ENCODE peak calls at places on chromosomes 11 and 22, in ten cellular contexts. One of them, this sample, is unnamed.

GRCh38 chr22:46738961-46739870 is 1.2 kb upstream of the CERK start:
- DNase-seq in mammary epithelial cell: no peak
- DNase-seq in PC-9: peak; percentile 58
- DNase-seq in ovary: peak; percentile 29
- DNase-seq in AG04450: no peak
- DNase-seq in left ventricle myocardium inferior: no peak
- DNase-seq in cardiac muscle cell: peak; percentile 51
- DNase-seq in heart left ventricle: peak; percentile 74
- DNase-seq in HL-60: peak; percentile 63
- DNase-seq in tibial artery: peak; percentile 77
- DNase-seq in this sample: no peak

GRCh38 chr11:76216536-76217326 is 10.4 kb upstream of the WNT11 start:
- DNase-seq in mammary epithelial cell: no peak
- DNase-seq in PC-9: no peak
- DNase-seq in ovary: no peak
- DNase-seq in AG04450: no peak
- DNase-seq in left ventricle myocardium inferior: peak; percentile 10
- DNase-seq in cardiac muscle cell: no peak
- DNase-seq in heart left ventricle: no peak
- DNase-seq in HL-60: no peak
- DNase-seq in tibial artery: no peak
- DNase-seq in this sample: no peak

GRCh38 chr11:56817661-56818060 is 69.2 kb upstream of the OR9G4 start:
- DNase-seq in mammary epithelial cell: peak; percentile 41
- DNase-seq in PC-9: no peak
- DNase-seq in ovary: no peak
- DNase-seq in AG04450: no peak
- DNase-seq in left ventricle myocardium inferior: no peak
- DNase-seq in cardiac muscle cell: no peak
- DNase-seq in heart left ventricle: no peak
- DNase-seq in HL-60: no peak
- DNase-seq in tibial artery: no peak
- DNase-seq in this sample: no peak

GRCh38 chr11:65334696-65335295 is 1.1 kb downstream of the DPF2 start:
- DNase-seq in mammary epithelial cell: no peak
- DNase-seq in PC-9: no peak
- DNase-seq in ovary: no peak
- DNase-seq in AG04450: no peak
- DNase-seq in left ventricle myocardium inferior: no peak
- DNase-seq in cardiac muscle cell: no peak
- DNase-seq in heart left ventricle: no peak
- DNase-seq in HL-60: no peak
- DNase-seq in tibial artery: no peak
- DNase-seq in this sample: no peak

GRCh38 chr11:120102050-120102861 is 35.7 kb downstream of the TRIM29 start:
- DNase-seq in mammary epithelial cell: no peak
- DNase-seq in PC-9: no peak
- DNase-seq in ovary: no peak
- DNase-seq in AG04450: no peak
- DNase-seq in left ventricle myocardium inferior: no peak
- DNase-seq in cardiac muscle cell: no peak
- DNase-seq in heart left ventricle: peak; percentile 21
- DNase-seq in HL-60: no peak
- DNase-seq in tibial artery: no peak
- DNase-seq in this sample: no peak

GRCh38 chr11:62108017-62108750 is 15.6 kb upstream of the INCENP start:
- DNase-seq in mammary epithelial cell: peak; percentile 42
- DNase-seq in PC-9: peak; percentile 44
- DNase-seq in ovary: no peak
- DNase-seq in AG04450: no peak
- DNase-seq in left ventricle myocardium inferior: no peak
- DNase-seq in cardiac muscle cell: peak; percentile 82
- DNase-seq in heart left ventricle: no peak
- DNase-seq in HL-60: no peak
- DNase-seq in tibial artery: no peak
- DNase-seq in this sample: no peak

GRCh38 chr11:96127596-96127959 is 203.7 kb upstream of the MTMR2 start:
- DNase-seq in mammary epithelial cell: no peak
- DNase-seq in PC-9: no peak
- DNase-seq in ovary: no peak
- DNase-seq in AG04450: no peak
- DNase-seq in left ventricle myocardium inferior: no peak
- DNase-seq in cardiac muscle cell: no peak
- DNase-seq in heart left ventricle: no peak
- DNase-seq in HL-60: no peak
- DNase-seq in tibial artery: no peak
- DNase-seq in this sample: no peak

GRCh38 chr11:63670738-63671321 is 346 bp downstream of the ATL3 start:
- DNase-seq in mammary epithelial cell: peak; percentile 44
- DNase-seq in PC-9: peak; percentile 59
- DNase-seq in ovary: peak; percentile 56
- DNase-seq in AG04450: no peak
- DNase-seq in left ventricle myocardium inferior: peak; percentile 59
- DNase-seq in cardiac muscle cell: peak; percentile 57
- DNase-seq in heart left ventricle: peak; percentile 65
- DNase-seq in HL-60: no peak
- DNase-seq in tibial artery: peak; percentile 81
- DNase-seq in this sample: peak; percentile 73

GRCh38 chr11:43789700-43790443 is 90.8 kb upstream of the ALKBH3 start:
- DNase-seq in mammary epithelial cell: peak; percentile 74
- DNase-seq in PC-9: peak; percentile 3
- DNase-seq in ovary: no peak
- DNase-seq in AG04450: no peak
- DNase-seq in left ventricle myocardium inferior: no peak
- DNase-seq in cardiac muscle cell: peak; percentile 52
- DNase-seq in heart left ventricle: no peak
- DNase-seq in HL-60: no peak
- DNase-seq in tibial artery: no peak
- DNase-seq in this sample: no peak

GRCh38 chr11:111557425-111558111 is 17.0 kb downstream of the LAYN start:
- DNase-seq in mammary epithelial cell: peak; percentile 89
- DNase-seq in PC-9: peak; percentile 43
- DNase-seq in ovary: no peak
- DNase-seq in AG04450: peak; percentile 95
- DNase-seq in left ventricle myocardium inferior: no peak
- DNase-seq in cardiac muscle cell: peak; percentile 61
- DNase-seq in heart left ventricle: no peak
- DNase-seq in HL-60: no peak
- DNase-seq in tibial artery: no peak
- DNase-seq in this sample: no peak

GRCh38 chr11:116930177-116930576 is 92.8 kb upstream of the APOA1 start:
- DNase-seq in mammary epithelial cell: peak; percentile 33
- DNase-seq in PC-9: no peak
- DNase-seq in ovary: no peak
- DNase-seq in AG04450: no peak
- DNase-seq in left ventricle myocardium inferior: no peak
- DNase-seq in cardiac muscle cell: peak; percentile 72
- DNase-seq in heart left ventricle: no peak
- DNase-seq in HL-60: no peak
- DNase-seq in tibial artery: no peak
- DNase-seq in this sample: no peak

GRCh38 chr22:32636884-32637283 is 162.3 kb downstream of the FBXO7 start:
- DNase-seq in mammary epithelial cell: peak; percentile 61
- DNase-seq in PC-9: no peak
- DNase-seq in ovary: no peak
- DNase-seq in AG04450: no peak
- DNase-seq in left ventricle myocardium inferior: no peak
- DNase-seq in cardiac muscle cell: no peak
- DNase-seq in heart left ventricle: no peak
- DNase-seq in HL-60: no peak
- DNase-seq in tibial artery: no peak
- DNase-seq in this sample: no peak

GRCh38 chr11:33323421-33323820 is 66.2 kb downstream of the HIPK3 start:
- DNase-seq in mammary epithelial cell: no peak
- DNase-seq in PC-9: no peak
- DNase-seq in ovary: no peak
- DNase-seq in AG04450: no peak
- DNase-seq in left ventricle myocardium inferior: no peak
- DNase-seq in cardiac muscle cell: no peak
- DNase-seq in heart left ventricle: no peak
- DNase-seq in HL-60: no peak
- DNase-seq in tibial artery: no peak
- DNase-seq in this sample: no peak

GRCh38 chr11:96905084-96905641 is 515.4 kb downstream of the JRKL start:
- DNase-seq in mammary epithelial cell: no peak
- DNase-seq in PC-9: no peak
- DNase-seq in ovary: no peak
- DNase-seq in AG04450: no peak
- DNase-seq in left ventricle myocardium inferior: no peak
- DNase-seq in cardiac muscle cell: no peak
- DNase-seq in heart left ventricle: no peak
- DNase-seq in HL-60: no peak
- DNase-seq in tibial artery: no peak
- DNase-seq in this sample: no peak

DNA sequence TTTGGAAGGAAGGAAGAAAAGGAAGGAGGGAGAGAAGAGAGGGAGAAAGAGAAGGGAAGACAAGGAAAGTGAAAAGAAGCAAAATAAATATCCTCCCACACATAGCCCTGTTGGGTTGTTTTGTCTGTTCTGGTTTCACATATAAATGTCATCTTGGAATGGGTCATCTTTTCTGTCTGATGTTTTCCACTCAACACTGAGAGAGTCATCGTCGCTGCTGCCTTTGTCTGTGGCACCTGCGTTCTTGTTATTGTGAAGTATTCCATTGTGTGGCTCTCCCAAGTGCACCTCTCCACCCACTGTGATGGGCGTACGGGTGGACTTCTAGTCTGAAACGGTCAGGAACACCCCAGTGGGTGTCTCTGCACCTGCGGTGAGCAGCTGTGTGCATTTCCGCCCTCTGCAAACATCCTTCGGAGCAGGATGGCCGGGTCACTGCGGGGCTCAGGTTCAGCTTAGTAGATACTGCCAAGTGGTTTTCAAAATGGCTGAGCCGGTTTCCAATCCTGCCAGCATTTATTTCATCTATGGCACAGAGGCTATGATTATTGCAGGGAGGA is 34.5 kb upstream of the RTL6 start:
- DNase-seq in mammary epithelial cell: no peak
- DNase-seq in PC-9: no peak
- DNase-seq in ovary: no peak
- DNase-seq in AG04450: no peak
- DNase-seq in left ventricle myocardium inferior: no peak
- DNase-seq in cardiac muscle cell: no peak
- DNase-seq in heart left ventricle: no peak
- DNase-seq in HL-60: no peak
- DNase-seq in tibial artery: no peak
- DNase-seq in this sample: no peak
- H3K27me3 ChIP-seq in mammary epithelial cell: peaks cover 3% of the 10 kb centered on the region
- H3K27me3 ChIP-seq in PC-9: no peaks in the 10 kb centered on the region
- H3K27me3 ChIP-seq in ovary: no peaks in the 10 kb centered on the region
- H3K27me3 ChIP-seq in AG04450: peaks cover 3% of the 10 kb centered on the region
- H3K27me3 ChIP-seq in left ventricle myocardium inferior: peaks cover 2% of the 10 kb centered on the region
- H3K27me3 ChIP-seq in cardiac muscle cell: peaks cover 1% of the 10 kb centered on the region
- H3K27me3 ChIP-seq in heart left ventricle: no peaks in the 10 kb centered on the region
- H3K27me3 ChIP-seq in HL-60: no peaks in the 10 kb centered on the region
- H3K27me3 ChIP-seq in tibial artery: peaks cover 34% of the 10 kb centered on the region
- H3K27me3 ChIP-seq in this sample: no peaks in the 10 kb centered on the region

GRCh38 chr11:892106-892505 is 18.5 kb downstream of the CHID1 start:
- DNase-seq in mammary epithelial cell: no peak
- DNase-seq in PC-9: no peak
- DNase-seq in ovary: no peak
- DNase-seq in AG04450: no peak
- DNase-seq in left ventricle myocardium inferior: no peak
- DNase-seq in cardiac muscle cell: no peak
- DNase-seq in heart left ventricle: no peak
- DNase-seq in HL-60: no peak
- DNase-seq in tibial artery: no peak
- DNase-seq in this sample: no peak
- H3K4me3 ChIP-seq in mammary epithelial cell: no peak overlapping the region
- H3K4me3 ChIP-seq in PC-9: no peak overlapping the region
- H3K4me3 ChIP-seq in ovary: no peak overlapping the region
- H3K4me3 ChIP-seq in AG04450: no peak overlapping the region
- H3K4me3 ChIP-seq in left ventricle myocardium inferior: no peak overlapping the region
- H3K4me3 ChIP-seq in cardiac muscle cell: no peak overlapping the region
- H3K4me3 ChIP-seq in heart left ventricle: no peak overlapping the region
- H3K4me3 ChIP-seq in HL-60: no peak overlapping the region
- H3K4me3 ChIP-seq in tibial artery: no peak overlapping the region
- H3K4me3 ChIP-seq in this sample: no peak overlapping the region

DNA sequence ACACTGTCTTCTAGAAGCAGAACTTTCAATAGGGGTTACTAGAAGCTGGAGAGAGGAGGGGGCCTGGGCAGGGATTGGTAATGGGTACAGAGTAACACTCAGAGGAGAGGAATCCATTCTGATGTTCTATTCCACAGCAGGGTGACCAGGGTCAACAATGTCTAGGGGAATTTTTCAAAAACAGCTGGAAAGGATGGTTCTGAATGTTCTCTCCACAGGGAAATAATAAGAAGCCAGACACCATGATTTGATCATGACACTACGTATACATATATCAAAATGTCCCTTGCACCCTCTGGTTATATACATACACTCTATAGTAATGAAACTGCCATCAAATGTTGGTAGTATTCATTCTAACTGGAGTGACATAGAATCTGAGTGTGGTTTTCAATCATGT is 111.2 kb upstream of the TOP3B start:
- DNase-seq in mammary epithelial cell: no peak
- DNase-seq in PC-9: no peak
- DNase-seq in ovary: no peak
- DNase-seq in AG04450: no peak
- DNase-seq in left ventricle myocardium inferior: no peak
- DNase-seq in cardiac muscle cell: no peak
- DNase-seq in heart left ventricle: no peak
- DNase-seq in HL-60: no peak
- DNase-seq in tibial artery: no peak
- DNase-seq in this sample: no peak
- H3K27me3 ChIP-seq in mammary epithelial cell: no peaks in the 10 kb centered on the region
- H3K27me3 ChIP-seq in PC-9: peaks cover 41% of the 10 kb centered on the region
- H3K27me3 ChIP-seq in ovary: no peaks in the 10 kb centered on the region
- H3K27me3 ChIP-seq in AG04450: peaks cover 3% of the 10 kb centered on the region
- H3K27me3 ChIP-seq in left ventricle myocardium inferior: peaks cover 87% of the 10 kb centered on the region
- H3K27me3 ChIP-seq in cardiac muscle cell: peaks cover 100% of the 10 kb centered on the region
- H3K27me3 ChIP-seq in heart left ventricle: peaks cover 49% of the 10 kb centered on the region
- H3K27me3 ChIP-seq in HL-60: no peaks in the 10 kb centered on the region
- H3K27me3 ChIP-seq in tibial artery: peaks cover 21% of the 10 kb centered on the region
- H3K27me3 ChIP-seq in this sample: no peaks in the 10 kb centered on the region

DNA sequence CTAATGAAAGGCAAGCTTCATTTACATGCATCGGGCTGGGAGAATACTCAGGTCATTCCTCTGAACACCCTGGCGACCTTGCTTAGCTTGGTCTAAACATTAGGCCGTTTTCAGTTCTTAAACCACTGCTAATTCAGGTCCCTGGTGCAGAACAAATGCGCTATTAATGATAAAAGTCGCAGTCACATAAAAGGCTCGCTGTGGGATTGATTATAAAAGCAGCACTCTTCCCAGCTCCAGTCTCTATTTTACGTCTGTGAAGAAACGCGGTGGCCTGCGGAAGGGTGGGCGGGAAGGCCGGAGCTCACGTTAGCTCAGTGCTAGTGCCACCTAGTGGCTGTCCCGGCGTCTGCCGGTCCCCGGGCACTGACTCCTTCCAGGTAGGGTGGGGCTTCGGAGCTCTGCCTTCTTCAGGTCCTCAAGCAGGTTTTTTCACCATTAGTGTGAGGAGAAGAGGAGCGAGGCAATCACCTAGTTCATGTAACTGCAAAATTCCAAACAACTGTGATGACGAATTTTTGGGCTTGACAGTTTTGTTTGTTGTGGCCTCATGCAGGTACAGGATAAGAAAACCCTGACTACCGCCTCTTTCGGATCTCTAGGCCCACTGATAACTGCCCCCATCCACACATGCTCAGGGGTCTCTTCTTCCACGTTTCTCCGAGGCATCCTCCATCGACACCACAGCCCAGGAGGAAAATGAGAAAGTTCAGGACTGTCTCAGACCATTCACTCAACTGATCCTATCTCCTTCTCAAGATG is 66.5 kb upstream of the CLMP start:
- DNase-seq in mammary epithelial cell: peak; percentile 71
- DNase-seq in PC-9: peak; percentile 86
- DNase-seq in ovary: peak; percentile 70
- DNase-seq in AG04450: no peak
- DNase-seq in left ventricle myocardium inferior: peak; percentile 82
- DNase-seq in cardiac muscle cell: peak; percentile 81
- DNase-seq in heart left ventricle: peak; percentile 87
- DNase-seq in HL-60: peak; percentile 24
- DNase-seq in tibial artery: peak; percentile 81
- DNase-seq in this sample: peak; percentile 85
- H3K4me3 ChIP-seq in mammary epithelial cell: no peak overlapping the region
- H3K4me3 ChIP-seq in PC-9: peak overlapping the region; percentile 32
- H3K4me3 ChIP-seq in ovary: no peak overlapping the region
- H3K4me3 ChIP-seq in AG04450: peak overlapping the region; percentile 20
- H3K4me3 ChIP-seq in left ventricle myocardium inferior: peak overlapping the region; percentile 47
- H3K4me3 ChIP-seq in cardiac muscle cell: no peak overlapping the region
- H3K4me3 ChIP-seq in heart left ventricle: no peak overlapping the region
- H3K4me3 ChIP-seq in HL-60: no peak overlapping the region
- H3K4me3 ChIP-seq in tibial artery: peak overlapping the region; percentile 38
- H3K4me3 ChIP-seq in this sample: no peak overlapping the region

This sample was measured in pancreas.